ENCODE peak calls at places on chromosome 19, in seven cellular contexts. J is renal cortical epithelial cell, X is aorta, V is H54, E is neural progenitor cell, L is psoas muscle, Y is thyroid gland. P is an unnamed sample.

GRCh38 chr19:13691569-13691968 is 72.8 kb upstream of the MRI1 start:
- DNase-seq in J (no peak), X (no peak), V (no peak), E (no peak), L (no peak), Y (no peak), P (no peak)

GRCh38 chr19:15986694-15987093 is 37.9 kb downstream of the OR10H4 start:
- DNase-seq in J (no peak), X (no peak), V (no peak), E (no peak), L (no peak), Y (no peak), P (no peak)

GRCh38 chr19:1245884-1246816 is 2.2 kb upstream of the MIDN start:
- DNase-seq in J (peak; percentile 40), X (no peak), V (no peak), E (peak; percentile 42), L (peak; percentile 98), Y (peak; percentile 99), P (no peak)

GRCh38 chr19:56566904-56567273 is 379 bp upstream of the ZNF470 start:
- DNase-seq in J (no peak), X (peak; percentile 87), V (no peak), E (no peak), L (peak; percentile 72), Y (peak; percentile 48), P (no peak)

GRCh38 chr19:38149597-38149996 is 74.4 kb downstream of the DPF1 start:
- DNase-seq in J (no peak), X (no peak), V (no peak), E (no peak), L (no peak), Y (no peak), P (no peak)

GRCh38 chr19:918152-918437 is 962 bp downstream of the KISS1R start:
- DNase-seq in J (no peak), X (no peak), V (no peak), E (no peak), L (no peak), Y (no peak), P (no peak)

GRCh38 chr19:29805026-29805925 is 6.5 kb upstream of the CCNE1 start:
- DNase-seq in J (peak; percentile 19), X (peak; percentile 64), V (peak; percentile 87), E (no peak), L (peak; percentile 38), Y (no peak), P (no peak)

GRCh38 chr19:39128511-39129079 is 3.0 kb downstream of the PAK4 start:
- DNase-seq in J (no peak), X (no peak), V (no peak), E (no peak), L (no peak), Y (no peak), P (no peak)

GRCh38 chr19:13530720-13531119 is 24.4 kb upstream of the CACNA1A start:
- DNase-seq in J (no peak), X (no peak), V (no peak), E (no peak), L (no peak), Y (no peak), P (no peak)

GRCh38 chr19:35585844-35586243 is at the start of gene PMIS2:
- DNase-seq in J (no peak), X (peak; percentile 42), V (no peak), E (peak; percentile 38), L (no peak), Y (peak; percentile 12), P (no peak)

GRCh38 chr19:45276284-45276687 is 25.2 kb downstream of the MARK4 start:
- DNase-seq in J (no peak), X (no peak), V (no peak), E (no peak), L (no peak), Y (no peak), P (no peak)

GRCh38 chr19:16252459-16253205 is 54.9 kb downstream of the AP1M1 start:
- DNase-seq in J (no peak), X (no peak), V (no peak), E (no peak), L (peak; percentile 57), Y (no peak), P (no peak)

GRCh38 chr19:44111910-44112463 is 1.2 kb upstream of the ZNF225 start:
- DNase-seq in J (peak; percentile 78), X (no peak), V (peak; percentile 9), E (peak; percentile 84), L (no peak), Y (peak; percentile 12), P (peak; percentile 58)

GRCh38 chr19:47618771-47619170 is 9.8 kb downstream of the BICRA start:
- DNase-seq in J (peak; percentile 15), X (no peak), V (no peak), E (no peak), L (peak; percentile 92), Y (no peak), P (no peak)

GRCh38 chr19:19315444-19315843 is 4.9 kb downstream of the SUGP1 start:
- DNase-seq in J (no peak), X (no peak), V (no peak), E (no peak), L (no peak), Y (no peak), P (no peak)

GRCh38 chr19:46845959-46846459 is 4.6 kb downstream of the AP2S1 start:
- DNase-seq in J (no peak), X (no peak), V (no peak), E (no peak), L (no peak), Y (no peak), P (no peak)